ENCODE peak calls at places on chromosome 4, in seven cellular contexts. S is stimulated activated naive CD8-positive, alpha-beta T cell treated with anti-CD3 and anti-CD28 coated beads, Interleukin-15, amount 100 ng/mL, for 72 hours; U is GM18507; R is esophagus squamous epithelium; F is glutamatergic neuron; W is osteocyte; A is ovary. D is an unnamed sample.

GRCh38 chr4:121256346-121256745 is 92.2 kb upstream of the TNIP3 start:
- DNase-seq in S (peak), U (peak), R (no peak), F (no peak), W (no peak), A (no peak), D (peak)

GRCh38 chr4:139828966-139829662 is 163.5 kb downstream of the MGST2 start:
- DNase-seq in S (no peak), U (no peak), R (no peak), F (no peak), W (no peak), A (no peak), D (no peak)

GRCh38 chr4:29423836-29424721 is 1296.1 kb upstream of the PCDH7 start:
- DNase-seq in S (no peak), U (no peak), R (no peak), F (no peak), W (no peak), A (no peak), D (no peak)

GRCh38 chr4:155602351-155603140 is 64.1 kb upstream of the GUCY1A1 start:
- DNase-seq in S (no peak), U (no peak), R (no peak), F (no peak), W (no peak), A (no peak), D (no peak)

GRCh38 chr4:175109933-175110332 is 191.8 kb downstream of the ADAM29 start:
- DNase-seq in S (no peak), U (no peak), R (no peak), F (no peak), W (no peak), A (no peak), D (no peak)

GRCh38 chr4:102299708-102300107 is 45.6 kb downstream of the SLC39A8 start:
- DNase-seq in S (no peak), U (no peak), R (no peak), F (no peak), W (no peak), A (peak), D (no peak)

GRCh38 chr4:80219301-80220025 is 22.2 kb downstream of the PRDM8 start:
- DNase-seq in S (no peak), U (no peak), R (no peak), F (no peak), W (no peak), A (no peak), D (no peak)

GRCh38 chr4:89152972-89153371 is 41.6 kb downstream of the TIGD2 start:
- DNase-seq in S (no peak), U (no peak), R (no peak), F (peak), W (no peak), A (no peak), D (no peak)

GRCh38 chr4:109302366-109303140 is at the start of gene COL25A1:
- DNase-seq in S (peak), U (no peak), R (no peak), F (peak), W (peak), A (peak), D (peak)

GRCh38 chr4:153152453-153153338 is 51.5 kb upstream of the TRIM2 start:
- DNase-seq in S (peak), U (no peak), R (no peak), F (peak), W (no peak), A (peak), D (peak)

GRCh38 chr4:3865986-3866812 is 100.0 kb downstream of the ADRA2C start:
- DNase-seq in S (no peak), U (no peak), R (no peak), F (peak), W (no peak), A (no peak), D (no peak)

GRCh38 chr4:1026115-1026514 is 14.7 kb downstream of the FGFRL1 start:
- DNase-seq in S (no peak), U (peak), R (no peak), F (no peak), W (no peak), A (no peak), D (peak)

GRCh38 chr4:6909970-6910339 is 329 bp downstream of the TBC1D14 start:
- DNase-seq in S (peak), U (no peak), R (no peak), F (peak), W (no peak), A (peak), D (peak)

GRCh38 chr4:154314248-154314647 is 177.4 kb downstream of the DCHS2 start:
- DNase-seq in S (no peak), U (no peak), R (no peak), F (no peak), W (no peak), A (no peak), D (no peak)

GRCh38 chr4:177938226-177938625 is 496.0 kb upstream of the AGA start:
- DNase-seq in S (no peak), U (no peak), R (no peak), F (no peak), W (no peak), A (no peak), D (no peak)

GRCh38 chr4:155639674-155640529 is 26.7 kb upstream of the GUCY1A1 start:
- DNase-seq in S (no peak), U (peak), R (no peak), F (no peak), W (no peak), A (no peak), D (no peak)